ENCODE peak calls at places on chromosomes 12 and 14, in four cellular contexts. B is mesendoderm, Y is IMR-90, E is H9. K is an unnamed sample.

GRCh38 chr12:54082402-54082892 is 28.8 kb downstream of the HOXC4 start:
- DNase-seq in B (no peak), Y (no peak), E (no peak), K (no peak)

GRCh38 chr12:29741342-29742241 is 42.1 kb downstream of the TMTC1 start:
- DNase-seq in Y (peak), B (no peak), E (no peak), K (no peak)

GRCh38 chr14:49769171-49769570 is 1.2 kb downstream of the KLHDC2 start:
- DNase-seq in E (no peak), Y (peak), B (no peak), K (peak)

GRCh38 chr14:43341921-43342320 is 1165.2 kb downstream of the FSCB start:
- DNase-seq in E (no peak), B (no peak), Y (no peak), K (no peak)

GRCh38 chr14:86892167-86892956 is 1100.6 kb downstream of the GALC start:
- DNase-seq in E (no peak), B (peak), Y (peak), K (peak)

GRCh38 chr12:65609359-65609771 is 214.9 kb upstream of the HMGA2 start:
- DNase-seq in E (no peak), B (peak), Y (peak), K (no peak)

GRCh38 chr12:8549381-8549780 is 8.7 kb upstream of the CLEC4E start:
- DNase-seq in B (no peak), E (no peak), Y (no peak), K (no peak)

GRCh38 chr12:96670334-96670899 is 181.0 kb downstream of the CFAP54 start:
- DNase-seq in B (no peak), Y (no peak), E (no peak), K (no peak)

GRCh38 chr14:100901391-100902183 is 1.9 kb downstream of the RTL1 start:
- DNase-seq in B (no peak), Y (no peak), E (no peak), K (no peak)

GRCh38 chr14:31560759-31561154 is 447 bp upstream of the NUBPL start:
- DNase-seq in Y (no peak), B (peak), E (no peak), K (no peak)

GRCh38 chr12:47742253-47742825 is 16.3 kb downstream of the RAPGEF3 start:
- DNase-seq in Y (no peak), B (peak), E (peak), K (peak)

GRCh38 chr12:68630050-68630449 is 19.4 kb downstream of the RAP1B start:
- DNase-seq in B (no peak), E (no peak), Y (no peak), K (peak)

GRCh38 chr14:104870368-104871144 is 5.5 kb downstream of the CEP170B start:
- DNase-seq in Y (no peak), B (peak), E (peak), K (no peak)

GRCh38 chr12:14424545-14424944 is 59.1 kb downstream of the ATF7IP start:
- DNase-seq in B (no peak), E (no peak), Y (no peak), K (no peak)

GRCh38 chr14:95045255-95045701 is 112.1 kb downstream of the DICER1 start:
- DNase-seq in B (no peak), E (peak), Y (no peak), K (no peak)

GRCh38 chr12:9027156-9027555 is 37.8 kb downstream of the KLRG1 start:
- DNase-seq in Y (no peak), E (no peak), B (no peak), K (no peak)

GRCh38 chr12:57086951-57087688 is 1.8 kb upstream of the NAB2 start:
- DNase-seq in E (peak), B (peak), Y (peak), K (peak)

GRCh38 chr14:92596328-92596943 is 82.9 kb downstream of the RIN3 start:
- DNase-seq in Y (no peak), E (no peak), B (peak), K (peak)

GRCh38 chr12:117408161-117408791 is 46.9 kb upstream of the NOS1 start:
- DNase-seq in E (peak), Y (no peak), B (peak), K (peak)

GRCh38 chr12:85445060-85445938 is 165.3 kb downstream of the ALX1 start:
- DNase-seq in B (peak), E (no peak), Y (no peak), K (no peak)

GRCh38 chr14:33469898-33470297 is 481.0 kb downstream of the EGLN3 start:
- DNase-seq in E (no peak), Y (no peak), B (no peak), K (no peak)

GRCh38 chr12:30698346-30698745 is 2.7 kb upstream of the IPO8 start:
- DNase-seq in E (no peak), Y (no peak), B (no peak), K (no peak)

GRCh38 chr14:58414845-58415244 is 12.5 kb downstream of the TIMM9 start:
- DNase-seq in Y (no peak), B (peak), E (no peak), K (no peak)

GRCh38 chr12:992647-993046 is 1.6 kb downstream of the ERC1 start:
- DNase-seq in E (no peak), Y (no peak), B (no peak), K (no peak)

GRCh38 chr14:99755068-99755405 is 38.2 kb upstream of the EML1 start:
- DNase-seq in B (no peak), E (no peak), Y (no peak), K (no peak)

GRCh38 chr12:121184425-121184824 is 25.5 kb upstream of the P2RX4 start:
- DNase-seq in B (no peak), E (peak), Y (no peak), K (peak)

GRCh38 chr12:120962487-120963054 is 15.8 kb upstream of the HNF1A start:
- DNase-seq in E (no peak), B (no peak), Y (peak), K (no peak)

GRCh38 chr14:61025239-61026223 is 44.5 kb downstream of the SLC38A6 start:
- DNase-seq in Y (peak), E (peak), B (peak), K (peak)

GRCh38 chr12:49462103-49462739 is 76.6 kb upstream of the KCNH3 start:
- DNase-seq in E (no peak), Y (no peak), B (peak), K (no peak)

GRCh38 chr14:58167057-58167456 is 15.0 kb upstream of the ARMH4 start:
- DNase-seq in E (no peak), B (no peak), Y (no peak), K (no peak)

GRCh38 chr12:94531196-94531720 is 71.6 kb upstream of the CEP83 start:
- DNase-seq in E (no peak), B (no peak), Y (no peak), K (no peak)

GRCh38 chr12:94536040-94536965 is 76.6 kb upstream of the CEP83 start:
- DNase-seq in E (no peak), B (no peak), Y (no peak), K (no peak)

GRCh38 chr12:94534761-94535613 is 75.3 kb upstream of the CEP83 start:
- DNase-seq in B (no peak), Y (no peak), E (no peak), K (no peak)

GRCh38 chr12:94534278-94534677 is 74.6 kb upstream of the CEP83 start:
- DNase-seq in E (no peak), Y (no peak), B (no peak), K (no peak)

GRCh38 chr12:94535614-94535932 is 75.9 kb upstream of the CEP83 start:
- DNase-seq in B (no peak), E (no peak), Y (no peak), K (no peak)
- H3K4ac ChIP-seq in B (no peak), E (no peak), Y (no peak), K (no peak)

GRCh38 chr14:71143391-71144290 is 236.4 kb downstream of the PCNX1 start:
- DNase-seq in E (no peak), B (peak), Y (peak), K (peak)
- H3K4ac ChIP-seq in E (no peak), B (no peak), Y (peak), K (no peak)

DNA sequence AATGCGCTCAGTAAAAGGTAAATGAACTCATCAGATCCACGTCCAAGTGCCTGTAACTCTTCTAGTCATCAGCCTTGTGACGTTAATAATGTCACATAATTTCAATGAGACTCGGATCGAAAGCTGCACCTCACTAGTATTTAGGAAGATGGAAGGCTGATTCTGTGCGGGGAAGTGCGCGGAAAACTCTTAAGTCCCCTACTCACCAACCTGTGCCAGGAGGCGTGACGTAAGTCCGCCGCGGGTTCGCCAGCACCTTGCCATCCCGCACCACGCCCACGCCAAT is 310 bp downstream of the OSGEP start:
- DNase-seq in E (no peak), B (no peak), Y (peak), K (no peak)
- H3K4ac ChIP-seq in E (no peak), B (no peak), Y (peak), K (no peak)

GRCh38 chr12:77830952-77831351 is 258 bp downstream of the NAV3 start:
- DNase-seq in Y (no peak), B (no peak), E (no peak), K (no peak)

GRCh38 chr12:77835982-77836381 is 5.3 kb downstream of the NAV3 start:
- DNase-seq in E (no peak), Y (no peak), B (no peak), K (no peak)

GRCh38 chr12:77833329-77833728 is 2.6 kb downstream of the NAV3 start:
- DNase-seq in E (no peak), Y (no peak), B (peak), K (no peak)

GRCh38 chr12:77834618-77835017 is 3.9 kb downstream of the NAV3 start:
- DNase-seq in E (no peak), Y (no peak), B (no peak), K (no peak)

DNA sequence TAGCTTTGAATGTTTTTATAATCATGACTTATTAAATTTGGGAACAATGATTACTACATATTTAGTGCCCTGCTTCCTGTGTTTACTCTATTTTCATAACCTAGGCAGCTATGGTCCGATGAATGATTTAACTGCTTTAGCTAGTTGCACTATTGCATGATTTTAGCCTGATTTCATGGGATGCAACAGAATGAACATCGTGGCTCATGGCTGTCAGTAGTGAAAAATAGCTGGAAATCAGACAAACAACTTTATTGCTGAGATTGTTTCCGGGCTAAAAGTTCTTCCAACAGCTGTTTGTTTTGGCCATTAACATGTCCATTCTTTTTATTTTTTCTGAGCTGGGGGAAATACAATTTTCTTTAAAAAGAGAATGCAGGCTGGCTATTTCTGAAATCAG is at the start of gene NAV3:
- DNase-seq in B (no peak), E (no peak), Y (no peak), K (no peak)
- H3K4ac ChIP-seq in B (no peak), E (no peak), Y (no peak), K (no peak)

GRCh38 chr12:114314974-114315720 is 90.8 kb downstream of the TBX5 start:
- DNase-seq in Y (no peak), E (no peak), B (no peak), K (no peak)

GRCh38 chr12:114314403-114314802 is 91.5 kb downstream of the TBX5 start:
- DNase-seq in Y (no peak), E (no peak), B (no peak), K (no peak)

GRCh38 chr12:114313910-114314309 is 92.0 kb downstream of the TBX5 start:
- DNase-seq in E (no peak), B (peak), Y (no peak), K (no peak)

GRCh38 chr12:114319422-114319821 is 86.5 kb downstream of the TBX5 start:
- DNase-seq in E (no peak), Y (peak), B (no peak), K (no peak)

GRCh38 chr12:114316076-114316475 is 89.9 kb downstream of the TBX5 start:
- DNase-seq in B (peak), E (no peak), Y (peak), K (no peak)
- H3K4ac ChIP-seq in B (no peak), E (no peak), Y (peak), K (no peak)

DNA sequence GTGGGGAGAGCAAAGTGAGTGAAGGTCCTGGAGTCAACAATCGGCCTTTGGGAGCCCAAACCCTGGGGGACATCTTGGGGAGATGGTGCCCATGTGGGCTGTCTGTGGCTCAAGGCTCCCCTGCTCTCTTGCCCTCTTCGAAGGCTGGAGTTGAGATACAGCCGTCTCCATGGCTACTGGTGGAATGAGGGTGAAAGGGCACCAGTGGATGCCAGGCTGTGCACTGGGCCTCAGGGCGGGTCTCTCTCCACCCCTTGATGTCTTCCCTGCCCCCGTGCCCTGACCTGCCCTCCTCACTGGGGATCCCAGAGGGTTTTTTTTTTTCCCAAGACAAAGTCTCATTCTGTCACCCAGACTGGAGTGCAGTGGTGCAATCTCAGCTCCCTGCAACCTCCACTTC is 2.0 kb upstream of the ANKRD9 start:
- DNase-seq in Y (no peak), B (no peak), E (no peak), K (peak)
- H3K4ac ChIP-seq in Y (no peak), B (no peak), E (no peak), K (no peak)

K was measured in trophoblast cell.